ENCODE peak calls at places on chromosomes 4 and X, in four cellular contexts. H is SK-N-SH, N is GM12878, L is K562. R is an unnamed sample.
A peak's percentile ranks its signal among the peaks of the same experiment; 100 is the strongest.

GRCh38 chrX:29671426-29671825 is 543.9 kb upstream of the MAGEB2 start:
- DNase-seq in N (no peak), L (no peak), H (no peak), R (no peak)

GRCh38 chr4:125838239-125838601 is 523.5 kb downstream of the FAT4 start:
- DNase-seq in H (no peak), L (no peak), N (no peak), R (no peak)

GRCh38 chr4:8188743-8189550 is 10.1 kb upstream of the SH3TC1 start:
- DNase-seq in N (no peak), L (no peak), H (no peak), R (no peak)

GRCh38 chrX:25084446-25084845 is 68.7 kb upstream of the ARX start:
- DNase-seq in H (no peak), L (no peak), N (no peak), R (no peak)

GRCh38 chrX:69146739-69147138 is 18.5 kb downstream of the PJA1 start:
- DNase-seq in L (no peak), H (no peak), N (no peak), R (no peak)

GRCh38 chrX:53239474-53239873 is 14.5 kb upstream of the KDM5C start:
- DNase-seq in H (no peak), L (no peak), N (no peak), R (peak; percentile 48)

GRCh38 chr4:156790866-156791265 is 180.7 kb downstream of the PDGFC start:
- DNase-seq in H (no peak), N (no peak), L (no peak), R (no peak)

GRCh38 chr4:141417387-141417786 is 196.7 kb downstream of the ZNF330 start:
- DNase-seq in N (no peak), H (no peak), L (no peak), R (no peak)

GRCh38 chr4:67048530-67048929 is 496.8 kb downstream of the CENPC start:
- DNase-seq in L (no peak), N (no peak), H (no peak), R (no peak)

GRCh38 chrX:77446029-77446585 is 1.1 kb upstream of the FGF16 start:
- DNase-seq in N (no peak), H (no peak), L (no peak), R (peak; percentile 64)

GRCh38 chr4:90084967-90085295 is 42.3 kb upstream of the CCSER1 start:
- DNase-seq in L (no peak), H (no peak), N (no peak), R (no peak)

GRCh38 chrX:153537526-153538295 is 20.3 kb downstream of the ATP2B3 start:
- DNase-seq in L (no peak), N (no peak), H (peak; percentile 55), R (no peak)

GRCh38 chr4:140080883-140081282 is 73.1 kb downstream of the MAML3 start:
- DNase-seq in H (no peak), L (no peak), N (no peak), R (no peak)

GRCh38 chrX:111270339-111270738 is at the start of gene CAPN6:
- DNase-seq in H (no peak), N (no peak), L (no peak), R (peak; percentile 37)

GRCh38 chrX:102858826-102859627 is 78.0 kb upstream of the RAB40AL start:
- DNase-seq in L (no peak), N (no peak), H (no peak), R (peak; percentile 22)

GRCh38 chr4:185915817-185916216 is 103.8 kb upstream of the SORBS2 start:
- DNase-seq in L (no peak), N (no peak), H (no peak), R (no peak)

GRCh38 chr4:185912779-185913178 is 100.8 kb upstream of the SORBS2 start:
- DNase-seq in N (no peak), H (no peak), L (no peak), R (no peak)

GRCh38 chr4:185915271-185915670 is 103.3 kb upstream of the SORBS2 start:
- DNase-seq in H (no peak), L (no peak), N (no peak), R (no peak)

GRCh38 chr4:185916231-185916630 is 104.2 kb upstream of the SORBS2 start:
- DNase-seq in L (no peak), N (no peak), H (no peak), R (no peak)

GRCh38 chr4:185914583-185915199 is 102.7 kb upstream of the SORBS2 start:
- DNase-seq in H (peak; percentile 33), L (no peak), N (no peak), R (no peak)
- TF ChIP-seq USF1 in H (no peak), L (no peak), N (no peak), R (no peak)

DNA sequence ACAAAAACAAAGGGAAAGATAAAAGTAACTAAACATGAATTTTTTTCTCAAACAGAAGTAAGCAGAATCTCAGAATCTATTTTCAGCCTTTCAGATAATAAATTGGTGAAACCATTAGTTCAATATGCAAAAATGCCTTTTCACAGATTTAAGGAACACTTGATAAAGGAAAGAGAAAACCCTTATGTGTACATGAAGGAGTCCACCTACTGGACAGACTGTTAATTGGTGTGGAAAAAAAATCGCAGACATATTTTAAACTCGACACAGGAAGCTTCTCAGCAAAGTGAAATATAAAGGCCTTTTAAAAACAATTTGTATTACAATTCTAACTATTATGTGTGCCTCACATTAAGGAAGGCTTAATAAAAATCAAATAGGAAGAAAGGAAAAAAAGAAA is 22.3 kb downstream of the COX7B2 start:
- DNase-seq in H (no peak), L (no peak), N (no peak), R (no peak)
- TF ChIP-seq USF1 in H (no peak), L (no peak), N (no peak), R (no peak)

DNA sequence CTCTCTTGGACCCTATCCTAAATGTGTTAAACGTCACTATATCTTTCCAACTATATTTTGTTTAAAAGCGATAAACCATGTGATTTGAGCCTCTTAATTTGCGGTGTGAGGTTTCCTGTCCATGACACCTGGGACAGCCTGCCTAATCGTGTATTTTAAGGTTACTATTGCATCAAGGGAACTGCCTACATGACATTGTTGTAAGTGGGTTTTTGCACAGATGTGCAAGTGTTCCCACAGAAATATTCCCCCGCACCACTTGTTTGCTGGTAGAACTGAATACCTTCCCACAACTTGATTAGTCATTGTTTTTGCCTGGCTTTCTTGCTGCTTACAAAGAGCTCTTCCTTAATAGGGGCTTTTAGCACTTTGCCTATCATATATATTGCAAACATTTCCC is 5.1 kb upstream of the FAM184B start:
- DNase-seq in L (no peak), H (no peak), N (no peak), R (no peak)
- TF ChIP-seq USF1 in L (no peak), H (no peak), N (no peak), R (no peak)

GRCh38 chr4:3243066-3243775 is 5.7 kb upstream of the MSANTD1 start:
- DNase-seq in N (no peak), H (no peak), L (no peak), R (no peak)
- TF ChIP-seq USF1 in N (no peak), H (no peak), L (peak; percentile 64), R (no peak)

GRCh38 chr4:78621395-78621794 is 69.8 kb downstream of the ANXA3 start:
- DNase-seq in N (no peak), L (peak; percentile 89), H (no peak), R (no peak)

GRCh38 chr4:78618426-78618825 is 66.9 kb downstream of the ANXA3 start:
- DNase-seq in N (no peak), L (no peak), H (no peak), R (no peak)

GRCh38 chr4:78625073-78625472 is 73.5 kb downstream of the ANXA3 start:
- DNase-seq in L (no peak), N (no peak), H (no peak), R (no peak)

GRCh38 chr4:78624048-78624447 is 72.5 kb downstream of the ANXA3 start:
- DNase-seq in N (no peak), H (no peak), L (no peak), R (no peak)

DNA sequence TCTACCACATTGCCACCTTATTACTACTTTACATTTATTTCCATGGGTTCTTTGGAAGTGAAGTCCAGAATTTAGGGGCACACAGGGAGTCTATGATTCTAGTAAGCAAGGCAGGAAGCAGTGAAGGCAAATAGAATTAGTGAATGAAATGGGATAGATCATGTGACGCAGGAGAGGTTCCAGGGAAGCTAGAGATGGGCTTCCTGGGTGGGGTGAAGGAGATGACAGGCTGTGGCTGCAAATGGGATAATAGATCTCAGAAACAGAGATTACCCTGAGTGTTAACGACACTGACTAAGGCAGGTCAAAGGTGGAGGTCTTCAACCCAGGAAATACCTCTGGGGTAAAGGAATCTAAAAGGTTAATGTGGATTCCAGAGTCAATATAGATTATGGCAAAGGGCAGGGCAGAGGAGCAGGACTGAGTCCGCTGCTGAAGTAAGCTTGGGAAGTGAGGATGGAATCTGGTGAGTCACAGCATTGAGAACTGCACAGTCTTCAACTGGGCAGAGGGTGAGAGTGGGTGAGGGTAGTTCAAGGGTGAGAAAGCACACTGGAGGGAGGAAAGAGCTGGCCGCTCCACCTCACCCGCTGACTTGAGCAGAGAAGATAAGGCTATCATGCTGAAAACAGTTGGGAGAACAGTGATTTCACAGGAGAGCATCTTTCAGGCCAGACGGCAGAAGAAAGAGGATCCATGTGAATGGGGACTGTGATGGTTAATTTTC is 70.8 kb downstream of the ANXA3 start:
- DNase-seq in N (no peak), L (peak; percentile 66), H (no peak), R (no peak)
- TF ChIP-seq USF1 in N (no peak), L (no peak), H (peak; percentile 36), R (no peak)

GRCh38 chr4:1882850-1883271 is 11.7 kb downstream of the NSD2 start:
- DNase-seq in L (peak; percentile 87), N (no peak), H (no peak), R (no peak)
- TF ChIP-seq USF1 in L (no peak), N (no peak), H (no peak), R (no peak)

DNA sequence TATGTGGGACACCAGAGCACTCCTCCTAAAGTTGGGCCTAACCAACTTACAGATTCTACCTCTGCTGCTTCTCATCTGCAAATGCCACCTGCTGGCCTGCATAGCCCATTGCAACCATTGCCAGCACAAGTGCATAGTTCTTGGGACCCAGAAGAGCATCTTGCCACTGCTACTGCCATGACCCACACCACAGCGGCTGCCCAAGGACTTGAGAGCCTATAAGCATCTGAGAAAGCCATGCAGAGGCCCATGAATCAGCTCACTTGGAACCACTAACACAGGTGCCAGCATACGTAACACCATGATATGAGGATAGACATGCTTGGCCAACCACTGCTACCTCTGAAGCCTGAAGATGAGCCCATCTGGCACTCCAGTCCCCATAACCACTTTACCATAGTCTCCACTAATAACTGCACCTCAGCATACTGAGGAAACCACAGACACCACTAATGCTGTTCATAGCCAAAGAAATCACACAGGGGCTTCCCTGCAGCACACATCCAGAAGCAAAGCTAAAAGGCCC is 258.1 kb upstream of the AGTR2 start:
- DNase-seq in L (no peak), H (no peak), N (peak; percentile 57), R (peak; percentile 42)
- TF ChIP-seq USF1 in L (no peak), H (no peak), N (no peak), R (no peak)

R was measured in WTC11.